ENCODE peak calls at places on chromosome 19, in ten cellular contexts. B, V, X, T, Z, I, Y, D, P and S are unnamed samples.

GRCh38 chr19:10966809-10967208 is 6.0 kb downstream of the SMARCA4 start:
- DNase-seq in B (no peak), V (no peak), X (no peak), T (no peak), Z (no peak), I (no peak), Y (no peak), D (no peak), P (no peak), S (no peak)

GRCh38 chr19:29680447-29680846 is 15.2 kb downstream of the PLEKHF1 start:
- DNase-seq in B (peak), V (peak), X (no peak), T (no peak), Z (no peak), I (no peak), Y (no peak), D (peak), P (no peak), S (no peak)

GRCh38 chr19:1767464-1767933 is 14.2 kb downstream of the ONECUT3 start:
- DNase-seq in B (peak), V (peak), X (peak), T (peak), Z (no peak), I (no peak), Y (peak), D (peak), P (no peak), S (no peak)

GRCh38 chr19:38666662-38667448 is 19.4 kb downstream of the ACTN4 start:
- DNase-seq in B (peak), V (peak), X (peak), T (no peak), Z (no peak), I (peak), Y (peak), D (no peak), P (peak), S (peak)

GRCh38 chr19:38985262-38985661 is 9.7 kb upstream of the FBXO17 start:
- DNase-seq in B (no peak), V (no peak), X (no peak), T (no peak), Z (no peak), I (no peak), Y (no peak), D (no peak), P (no peak), S (no peak)

GRCh38 chr19:6774821-6775707 is 2.6 kb downstream of the VAV1 start:
- DNase-seq in B (no peak), V (no peak), X (no peak), T (no peak), Z (no peak), I (no peak), Y (no peak), D (no peak), P (no peak), S (no peak)

GRCh38 chr19:11373885-11374448 is 499 bp upstream of the SWSAP1 start:
- DNase-seq in B (no peak), V (no peak), X (no peak), T (no peak), Z (no peak), I (no peak), Y (no peak), D (no peak), P (no peak), S (no peak)

GRCh38 chr19:39160523-39160861 is 34.9 kb downstream of the PAK4 start:
- DNase-seq in B (no peak), V (no peak), X (no peak), T (no peak), Z (no peak), I (peak), Y (peak), D (no peak), P (no peak), S (peak)

GRCh38 chr19:41253660-41254059 is 10.5 kb upstream of the HNRNPUL1 start:
- DNase-seq in B (no peak), V (no peak), X (no peak), T (no peak), Z (no peak), I (no peak), Y (no peak), D (no peak), P (no peak), S (no peak)

GRCh38 chr19:17109962-17110598 is 34.5 kb downstream of the MYO9B start:
- DNase-seq in B (peak), V (no peak), X (no peak), T (no peak), Z (no peak), I (no peak), Y (no peak), D (peak), P (no peak), S (no peak)

GRCh38 chr19:18156841-18157464 is 4.0 kb downstream of the PIK3R2 start:
- DNase-seq in B (no peak), V (peak), X (no peak), T (peak), Z (peak), I (peak), Y (peak), D (no peak), P (peak), S (peak)

GRCh38 chr19:47682939-47683338 is 30.3 kb upstream of the EHD2 start:
- DNase-seq in B (no peak), V (no peak), X (no peak), T (no peak), Z (no peak), I (no peak), Y (no peak), D (no peak), P (no peak), S (no peak)

GRCh38 chr19:49635530-49636229 is 4.3 kb downstream of the RRAS start:
- DNase-seq in B (no peak), V (peak), X (no peak), T (peak), Z (no peak), I (no peak), Y (no peak), D (no peak), P (no peak), S (no peak)

GRCh38 chr19:2780284-2780683 is 2.8 kb downstream of the SGTA start:
- DNase-seq in B (no peak), V (no peak), X (no peak), T (no peak), Z (no peak), I (no peak), Y (no peak), D (no peak), P (no peak), S (no peak)

GRCh38 chr19:49133621-49134454 is 14.5 kb downstream of the PPFIA3 start:
- DNase-seq in B (no peak), V (peak), X (no peak), T (no peak), Z (peak), I (no peak), Y (no peak), D (no peak), P (no peak), S (peak)

GRCh38 chr19:42273407-42274064 is 4.5 kb downstream of the CIC start:
- DNase-seq in B (no peak), V (no peak), X (no peak), T (no peak), Z (no peak), I (no peak), Y (no peak), D (no peak), P (no peak), S (no peak)

GRCh38 chr19:53537523-53538377 is at the start of gene ZNF331:
- DNase-seq in B (peak), V (peak), X (peak), T (peak), Z (peak), I (peak), Y (peak), D (peak), P (no peak), S (peak)

GRCh38 chr19:34300380-34300779 is 46.0 kb downstream of the GARRE1 start:
- DNase-seq in B (no peak), V (no peak), X (no peak), T (no peak), Z (no peak), I (no peak), Y (no peak), D (no peak), P (no peak), S (no peak)

GRCh38 chr19:32287086-32287485 is 58.3 kb upstream of the ZNF507 start:
- DNase-seq in B (no peak), V (no peak), X (no peak), T (no peak), Z (no peak), I (no peak), Y (no peak), D (no peak), P (no peak), S (no peak)

GRCh38 chr19:5585461-5586299 is 17.9 kb upstream of the TINCR start:
- DNase-seq in B (no peak), V (no peak), X (peak), T (no peak), Z (no peak), I (no peak), Y (no peak), D (peak), P (no peak), S (peak)

GRCh38 chr19:11414544-11414943 is 4.6 kb downstream of the RGL3 start:
- DNase-seq in B (no peak), V (no peak), X (no peak), T (no peak), Z (no peak), I (no peak), Y (no peak), D (no peak), P (no peak), S (no peak)

GRCh38 chr19:513368-514165 is 6.3 kb downstream of the TPGS1 start:
- DNase-seq in B (no peak), V (no peak), X (no peak), T (no peak), Z (no peak), I (no peak), Y (no peak), D (no peak), P (no peak), S (no peak)

GRCh38 chr19:49857834-49858590 is 7.1 kb downstream of the PTOV1 start:
- DNase-seq in B (no peak), V (no peak), X (no peak), T (no peak), Z (no peak), I (no peak), Y (no peak), D (no peak), P (no peak), S (no peak)

GRCh38 chr19:801030-801860 is 4.0 kb downstream of the PTBP1 start:
- DNase-seq in B (no peak), V (no peak), X (no peak), T (no peak), Z (no peak), I (no peak), Y (peak), D (no peak), P (no peak), S (no peak)

GRCh38 chr19:449916-450315 is 10.9 kb downstream of the SHC2 start:
- DNase-seq in B (no peak), V (no peak), X (no peak), T (no peak), Z (no peak), I (no peak), Y (no peak), D (no peak), P (no peak), S (no peak)

GRCh38 chr19:7109678-7110289 is 40.3 kb downstream of the ZNF557 start:
- DNase-seq in B (no peak), V (no peak), X (peak), T (no peak), Z (no peak), I (no peak), Y (peak), D (no peak), P (no peak), S (no peak)

GRCh38 chr19:35986664-35987570 is 8.1 kb upstream of the SDHAF1 start:
- DNase-seq in B (no peak), V (no peak), X (no peak), T (peak), Z (peak), I (no peak), Y (peak), D (peak), P (no peak), S (no peak)

GRCh38 chr19:11890634-11891033 is 3.1 kb downstream of the ZNF69 start:
- DNase-seq in B (no peak), V (no peak), X (no peak), T (no peak), Z (no peak), I (no peak), Y (no peak), D (no peak), P (no peak), S (no peak)

GRCh38 chr19:36771275-36772231 is 1.1 kb downstream of the ZNF850 start:
- DNase-seq in B (peak), V (peak), X (peak), T (peak), Z (no peak), I (peak), Y (peak), D (peak), P (no peak), S (peak)

GRCh38 chr19:29714953-29715694 is at the start of gene C19orf12:
- DNase-seq in B (peak), V (peak), X (peak), T (peak), Z (peak), I (peak), Y (peak), D (peak), P (no peak), S (peak)

GRCh38 chr19:41327499-41328156 is 17.7 kb downstream of the CCDC97 start:
- DNase-seq in B (peak), V (peak), X (no peak), T (no peak), Z (peak), I (peak), Y (no peak), D (peak), P (no peak), S (peak)

GRCh38 chr19:2867025-2867991 is at the start of gene ZNF556:
- DNase-seq in B (no peak), V (no peak), X (no peak), T (peak), Z (no peak), I (no peak), Y (peak), D (no peak), P (peak), S (peak)

GRCh38 chr19:17289489-17289888 is 7.8 kb downstream of the ANKLE1 start:
- DNase-seq in B (no peak), V (peak), X (peak), T (peak), Z (no peak), I (no peak), Y (peak), D (peak), P (no peak), S (peak)

GRCh38 chr19:48741222-48741999 is 1.0 kb upstream of the RASIP1 start:
- DNase-seq in B (no peak), V (no peak), X (no peak), T (no peak), Z (no peak), I (no peak), Y (peak), D (no peak), P (no peak), S (peak)

GRCh38 chr19:57903298-57904174 is 12.9 kb downstream of the ZNF417 start:
- DNase-seq in B (no peak), V (peak), X (no peak), T (no peak), Z (no peak), I (no peak), Y (peak), D (peak), P (no peak), S (peak)

GRCh38 chr19:45768644-45769053 is 403 bp downstream of the SIX5 start:
- DNase-seq in B (no peak), V (peak), X (no peak), T (no peak), Z (peak), I (no peak), Y (peak), D (peak), P (no peak), S (peak)

GRCh38 chr19:927044-927706 is 1.3 kb downstream of the ARID3A start:
- DNase-seq in B (no peak), V (peak), X (no peak), T (no peak), Z (no peak), I (peak), Y (peak), D (no peak), P (no peak), S (no peak)